ENCODE peak calls at places on chromosome 3, in nine cellular contexts. One of them, this sample, is unnamed.
A peak's percentile ranks its signal among the peaks of the same experiment; 100 is the strongest.

GRCh38 chr3:53123510-53123909 is 6.7 kb downstream of the RFT1 start:
- DNase-seq in germinal center: no peak
- DNase-seq in cardiac muscle cell: no peak
- DNase-seq in anterior cingulate cortex: no peak
- DNase-seq in ACHN: no peak
- DNase-seq in type B pancreatic cell: no peak
- DNase-seq in fibroblast of villous mesenchyme: no peak
- DNase-seq in nephron progenitor cell: no peak
- DNase-seq in GM23248: no peak
- DNase-seq in this sample: no peak

GRCh38 chr3:40055361-40055760 is 246.0 kb downstream of the MYRIP start:
- DNase-seq in type B pancreatic cell: no peak
- DNase-seq in GM23248: peak; percentile 71
- DNase-seq in anterior cingulate cortex: no peak
- DNase-seq in nephron progenitor cell: no peak
- DNase-seq in fibroblast of villous mesenchyme: no peak
- DNase-seq in germinal center: no peak
- DNase-seq in ACHN: no peak
- DNase-seq in cardiac muscle cell: no peak
- DNase-seq in this sample: no peak

GRCh38 chr3:158713094-158713499 is 19.2 kb downstream of the RARRES1 start:
- DNase-seq in germinal center: no peak
- DNase-seq in anterior cingulate cortex: no peak
- DNase-seq in cardiac muscle cell: peak; percentile 19
- DNase-seq in fibroblast of villous mesenchyme: peak; percentile 56
- DNase-seq in GM23248: peak; percentile 48
- DNase-seq in nephron progenitor cell: no peak
- DNase-seq in ACHN: peak; percentile 8
- DNase-seq in type B pancreatic cell: no peak
- DNase-seq in this sample: peak; percentile 71

GRCh38 chr3:117853923-117854322 is 1144.3 kb downstream of the TUSC7 start:
- DNase-seq in type B pancreatic cell: no peak
- DNase-seq in GM23248: peak; percentile 87
- DNase-seq in germinal center: no peak
- DNase-seq in fibroblast of villous mesenchyme: peak; percentile 53
- DNase-seq in ACHN: peak; percentile 71
- DNase-seq in cardiac muscle cell: no peak
- DNase-seq in anterior cingulate cortex: no peak
- DNase-seq in nephron progenitor cell: no peak
- DNase-seq in this sample: peak; percentile 89

GRCh38 chr3:122324871-122325323 is at the start of gene CSTA:
- DNase-seq in nephron progenitor cell: no peak
- DNase-seq in type B pancreatic cell: no peak
- DNase-seq in fibroblast of villous mesenchyme: no peak
- DNase-seq in cardiac muscle cell: no peak
- DNase-seq in anterior cingulate cortex: no peak
- DNase-seq in ACHN: no peak
- DNase-seq in germinal center: no peak
- DNase-seq in GM23248: peak; percentile 16
- DNase-seq in this sample: no peak

GRCh38 chr3:50494136-50494535 is 9.3 kb downstream of the CACNA2D2 start:
- DNase-seq in cardiac muscle cell: no peak
- DNase-seq in germinal center: no peak
- DNase-seq in type B pancreatic cell: no peak
- DNase-seq in GM23248: no peak
- DNase-seq in ACHN: no peak
- DNase-seq in anterior cingulate cortex: no peak
- DNase-seq in fibroblast of villous mesenchyme: no peak
- DNase-seq in nephron progenitor cell: no peak
- DNase-seq in this sample: no peak

GRCh38 chr3:128408693-128409620 is 57.7 kb downstream of the DNAJB8 start:
- DNase-seq in nephron progenitor cell: no peak
- DNase-seq in ACHN: peak; percentile 3
- DNase-seq in germinal center: no peak
- DNase-seq in fibroblast of villous mesenchyme: no peak
- DNase-seq in cardiac muscle cell: no peak
- DNase-seq in type B pancreatic cell: no peak
- DNase-seq in anterior cingulate cortex: no peak
- DNase-seq in GM23248: no peak
- DNase-seq in this sample: no peak

GRCh38 chr3:194296832-194297666 is 54.1 kb downstream of the CPN2 start:
- DNase-seq in GM23248: peak; percentile 32
- DNase-seq in cardiac muscle cell: no peak
- DNase-seq in nephron progenitor cell: peak; percentile 68
- DNase-seq in anterior cingulate cortex: no peak
- DNase-seq in germinal center: no peak
- DNase-seq in ACHN: peak; percentile 55
- DNase-seq in type B pancreatic cell: peak; percentile 82
- DNase-seq in fibroblast of villous mesenchyme: no peak
- DNase-seq in this sample: peak; percentile 54

GRCh38 chr3:132135628-132136333 is 101.0 kb upstream of the CPNE4 start:
- DNase-seq in ACHN: peak; percentile 91
- DNase-seq in nephron progenitor cell: no peak
- DNase-seq in germinal center: no peak
- DNase-seq in type B pancreatic cell: no peak
- DNase-seq in cardiac muscle cell: no peak
- DNase-seq in anterior cingulate cortex: no peak
- DNase-seq in fibroblast of villous mesenchyme: peak; percentile 77
- DNase-seq in GM23248: peak; percentile 98
- DNase-seq in this sample: peak; percentile 84

GRCh38 chr3:72375237-72376154 is 472.7 kb downstream of the SHQ1 start:
- DNase-seq in fibroblast of villous mesenchyme: no peak
- DNase-seq in germinal center: no peak
- DNase-seq in nephron progenitor cell: no peak
- DNase-seq in ACHN: no peak
- DNase-seq in type B pancreatic cell: no peak
- DNase-seq in cardiac muscle cell: no peak
- DNase-seq in anterior cingulate cortex: no peak
- DNase-seq in GM23248: no peak
- DNase-seq in this sample: no peak

GRCh38 chr3:186461141-186461540 is 83.0 kb downstream of the CRYGS start:
- DNase-seq in cardiac muscle cell: no peak
- DNase-seq in nephron progenitor cell: no peak
- DNase-seq in GM23248: peak; percentile 82
- DNase-seq in anterior cingulate cortex: no peak
- DNase-seq in fibroblast of villous mesenchyme: peak; percentile 15
- DNase-seq in ACHN: peak; percentile 15
- DNase-seq in germinal center: no peak
- DNase-seq in type B pancreatic cell: no peak
- DNase-seq in this sample: peak; percentile 85

GRCh38 chr3:141469712-141470111 is 17.1 kb upstream of the RASA2 start:
- DNase-seq in type B pancreatic cell: no peak
- DNase-seq in ACHN: no peak
- DNase-seq in germinal center: no peak
- DNase-seq in cardiac muscle cell: no peak
- DNase-seq in fibroblast of villous mesenchyme: no peak
- DNase-seq in nephron progenitor cell: no peak
- DNase-seq in anterior cingulate cortex: no peak
- DNase-seq in GM23248: no peak
- DNase-seq in this sample: peak; percentile 7

GRCh38 chr3:69294014-69294771 is 91.7 kb downstream of the FRMD4B start:
- DNase-seq in ACHN: no peak
- DNase-seq in fibroblast of villous mesenchyme: peak; percentile 63
- DNase-seq in cardiac muscle cell: peak; percentile 47
- DNase-seq in nephron progenitor cell: no peak
- DNase-seq in type B pancreatic cell: no peak
- DNase-seq in germinal center: no peak
- DNase-seq in GM23248: peak; percentile 63
- DNase-seq in anterior cingulate cortex: no peak
- DNase-seq in this sample: peak; percentile 62

GRCh38 chr3:86948840-86949239 is 42.1 kb downstream of the VGLL3 start:
- DNase-seq in ACHN: no peak
- DNase-seq in anterior cingulate cortex: no peak
- DNase-seq in nephron progenitor cell: no peak
- DNase-seq in germinal center: no peak
- DNase-seq in GM23248: peak; percentile 89
- DNase-seq in fibroblast of villous mesenchyme: peak; percentile 77
- DNase-seq in type B pancreatic cell: no peak
- DNase-seq in cardiac muscle cell: no peak
- DNase-seq in this sample: peak; percentile 86

GRCh38 chr3:49703443-49703927 is 14.1 kb downstream of the RNF123 start:
- DNase-seq in cardiac muscle cell: peak; percentile 68
- DNase-seq in GM23248: peak; percentile 80
- DNase-seq in anterior cingulate cortex: peak; percentile 24
- DNase-seq in type B pancreatic cell: no peak
- DNase-seq in germinal center: peak; percentile 84
- DNase-seq in fibroblast of villous mesenchyme: peak; percentile 66
- DNase-seq in nephron progenitor cell: peak; percentile 67
- DNase-seq in ACHN: peak; percentile 63
- DNase-seq in this sample: peak; percentile 75

This sample was measured in mesenchymal stem cell.